ENCODE peak calls at places on chromosome 6, in seven cellular contexts. Y is nephron progenitor cell; I is PC-9; D is CD8-positive, alpha-beta T cell; O is epithelial cell of esophagus; Z is cardiac muscle cell; S is kidney. K is an unnamed sample.

GRCh38 chr6:1636971-1637871 is 27.5 kb downstream of the FOXC1 start:
- DNase-seq in Y (no peak), I (peak; percentile 89), D (no peak), O (peak; percentile 84), Z (no peak), S (peak; percentile 95), K (no peak)

GRCh38 chr6:170291271-170292110 is 613 bp upstream of the DLL1 start:
- DNase-seq in Y (peak; percentile 76), I (no peak), D (peak; percentile 46), O (peak; percentile 76), Z (peak; percentile 72), S (peak; percentile 94), K (no peak)

GRCh38 chr6:100808638-100809275 is 72.4 kb downstream of the ASCC3 start:
- DNase-seq in Y (no peak), I (no peak), D (no peak), O (peak; percentile 63), Z (no peak), S (no peak), K (peak; percentile 58)

GRCh38 chr6:15363523-15364400 is 117.9 kb downstream of the JARID2 start:
- DNase-seq in Y (peak; percentile 17), I (no peak), D (no peak), O (no peak), Z (no peak), S (no peak), K (no peak)

GRCh38 chr6:292506-293184 is 358 bp downstream of the DUSP22 start:
- DNase-seq in Y (peak; percentile 58), I (no peak), D (peak; percentile 75), O (peak; percentile 55), Z (peak; percentile 68), S (peak; percentile 94), K (peak; percentile 29)

GRCh38 chr6:65182681-65183080 is 524.3 kb downstream of the EYS start:
- DNase-seq in Y (no peak), I (no peak), D (no peak), O (no peak), Z (no peak), S (no peak), K (no peak)

GRCh38 chr6:5504078-5504477 is 242.8 kb downstream of the FARS2 start:
- DNase-seq in Y (no peak), I (no peak), D (no peak), O (no peak), Z (no peak), S (no peak), K (no peak)

GRCh38 chr6:130033999-130034814 is 15.8 kb downstream of the L3MBTL3 start:
- DNase-seq in Y (no peak), I (no peak), D (no peak), O (peak; percentile 51), Z (no peak), S (no peak), K (peak; percentile 64)

GRCh38 chr6:27352850-27353249 is 35.7 kb upstream of the ZNF391 start:
- DNase-seq in Y (no peak), I (no peak), D (no peak), O (no peak), Z (no peak), S (no peak), K (no peak)

GRCh38 chr6:10962673-10963072 is 75.8 kb downstream of the SYCP2L start:
- DNase-seq in Y (no peak), I (no peak), D (no peak), O (peak; percentile 74), Z (no peak), S (no peak), K (peak; percentile 67)

GRCh38 chr6:19757036-19757435 is 80.1 kb upstream of the ID4 start:
- DNase-seq in Y (no peak), I (no peak), D (no peak), O (no peak), Z (peak; percentile 10), S (no peak), K (peak; percentile 42)

GRCh38 chr6:41469156-41469950 is 76.8 kb upstream of the FOXP4 start:
- DNase-seq in Y (no peak), I (no peak), D (no peak), O (no peak), Z (no peak), S (no peak), K (no peak)

GRCh38 chr6:53799340-53799739 is 4.5 kb downstream of the LRRC1 start:
- DNase-seq in Y (no peak), I (no peak), D (no peak), O (no peak), Z (no peak), S (no peak), K (no peak)

GRCh38 chr6:148451690-148452089 is 109.1 kb downstream of the SASH1 start:
- DNase-seq in Y (no peak), I (no peak), D (no peak), O (no peak), Z (no peak), S (no peak), K (no peak)

GRCh38 chr6:105500693-105501092 is 97.8 kb upstream of the PREP start:
- DNase-seq in Y (no peak), I (no peak), D (no peak), O (no peak), Z (no peak), S (no peak), K (no peak)

GRCh38 chr6:46933751-46934150 is 12.0 kb upstream of the ADGRF5 start:
- DNase-seq in Y (no peak), I (no peak), D (no peak), O (no peak), Z (no peak), S (no peak), K (no peak)

GRCh38 chr6:150200428-150201105 is 57.7 kb downstream of the PPP1R14C start:
- DNase-seq in Y (no peak), I (no peak), D (no peak), O (peak; percentile 49), Z (no peak), S (no peak), K (no peak)

GRCh38 chr6:40164345-40164755 is 230.1 kb upstream of the MOCS1 start:
- DNase-seq in Y (no peak), I (no peak), D (no peak), O (no peak), Z (no peak), S (peak; percentile 63), K (no peak)

GRCh38 chr6:166381733-166382499 is 824 bp downstream of the MPC1 start:
- DNase-seq in Y (peak; percentile 67), I (no peak), D (peak; percentile 55), O (peak; percentile 77), Z (peak; percentile 73), S (peak; percentile 92), K (no peak)

GRCh38 chr6:75167851-75168250 is 38.0 kb downstream of the COL12A1 start:
- DNase-seq in Y (no peak), I (no peak), D (no peak), O (no peak), Z (no peak), S (no peak), K (no peak)

GRCh38 chr6:156543431-156543830 is 233.7 kb upstream of the ARID1B start:
- DNase-seq in Y (no peak), I (no peak), D (no peak), O (peak; percentile 17), Z (no peak), S (no peak), K (no peak)

GRCh38 chr6:137217801-137218472 is 1.2 kb downstream of the IFNGR1 start:
- DNase-seq in Y (peak; percentile 4), I (peak; percentile 43), D (no peak), O (peak; percentile 48), Z (no peak), S (no peak), K (peak; percentile 32)

GRCh38 chr6:121666809-121667208 is 231.4 kb downstream of the GJA1 start:
- DNase-seq in Y (no peak), I (peak; percentile 75), D (no peak), O (peak; percentile 74), Z (no peak), S (no peak), K (peak; percentile 76)

GRCh38 chr6:99746261-99746895 is 139.7 kb downstream of the PRDM13 start:
- DNase-seq in Y (peak; percentile 61), I (peak; percentile 59), D (peak; percentile 22), O (peak; percentile 82), Z (peak; percentile 71), S (no peak), K (peak; percentile 74)

GRCh38 chr6:166851426-166851825 is 104.9 kb downstream of the RNASET2 start:
- DNase-seq in Y (no peak), I (no peak), D (no peak), O (no peak), Z (no peak), S (no peak), K (no peak)

GRCh38 chr6:170516783-170517616 is 36.1 kb downstream of the PSMB1 start:
- DNase-seq in Y (peak; percentile 34), I (no peak), D (peak; percentile 11), O (peak; percentile 77), Z (peak; percentile 82), S (no peak), K (peak; percentile 69)

GRCh38 chr6:3163248-3163594 is 5.9 kb upstream of the TUBB2A start:
- DNase-seq in Y (no peak), I (no peak), D (no peak), O (no peak), Z (no peak), S (no peak), K (no peak)
- TF ChIP-seq CTCF in Y (no peak), I (no peak), D (no peak), O (no peak), Z (no peak), S (no peak), K (no peak)

DNA sequence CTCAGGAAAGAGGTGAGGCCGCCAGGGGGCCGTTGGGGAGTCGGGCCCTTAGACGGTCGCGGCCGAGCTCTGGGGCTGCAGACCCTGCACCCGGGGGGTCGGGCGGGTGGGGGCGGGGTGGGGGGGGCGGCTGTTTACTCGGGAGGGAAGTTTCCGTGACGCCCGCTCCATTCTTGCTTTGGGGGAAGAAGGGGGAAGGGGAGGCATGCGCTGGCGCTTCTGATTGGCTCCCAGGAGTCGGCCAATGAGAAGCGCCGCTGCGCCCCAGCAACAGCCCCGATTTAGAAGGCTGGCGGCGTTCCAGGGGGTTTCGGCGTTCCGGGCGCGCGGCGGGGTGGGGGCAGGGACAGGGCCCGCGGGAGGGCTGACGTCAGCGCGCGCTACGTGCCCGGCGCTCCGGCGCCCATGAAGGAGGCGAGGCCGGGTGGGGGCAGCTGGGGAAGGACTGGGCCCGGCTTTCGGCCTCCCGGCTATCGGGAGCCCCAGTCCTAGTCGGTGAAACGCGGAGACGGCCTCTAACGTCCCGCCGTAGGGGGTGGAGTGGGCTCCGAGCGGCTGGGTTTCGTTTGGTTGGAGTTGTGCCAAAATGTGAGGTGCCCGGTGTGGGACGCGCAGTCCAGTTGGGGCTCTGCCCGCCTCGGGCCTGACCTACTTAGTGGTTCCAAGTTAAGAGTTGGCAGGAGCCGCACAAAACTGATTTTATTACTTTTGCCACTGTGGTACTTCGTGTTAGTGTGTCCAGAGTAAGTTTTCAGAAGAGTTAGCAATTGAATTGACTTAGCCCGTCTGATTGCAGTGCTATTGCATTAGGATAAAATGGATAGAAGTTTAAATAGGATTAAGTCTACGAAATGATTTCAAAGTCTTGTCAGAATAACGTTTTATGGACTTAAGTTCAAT is 1.1 kb downstream of the PNRC1 start:
- DNase-seq in Y (peak; percentile 92), I (peak; percentile 77), D (peak; percentile 99), O (peak; percentile 97), Z (peak; percentile 97), S (peak; percentile 100), K (peak; percentile 91)
- TF ChIP-seq CTCF in Y (no peak), I (no peak), D (no peak), O (no peak), Z (no peak), S (no peak), K (no peak)

GRCh38 chr6:159306134-159306537 is 136.9 kb downstream of the FNDC1 start:
- DNase-seq in Y (no peak), I (no peak), D (no peak), O (no peak), Z (no peak), S (no peak), K (no peak)
- TF ChIP-seq CTCF in Y (no peak), I (no peak), D (no peak), O (no peak), Z (peak; percentile 10), S (no peak), K (no peak)

GRCh38 chr6:110039996-110040383 is 61.9 kb downstream of the GPR6 start:
- DNase-seq in Y (peak; percentile 22), I (no peak), D (peak; percentile 17), O (peak; percentile 54), Z (peak; percentile 37), S (no peak), K (peak; percentile 18)
- TF ChIP-seq CTCF in Y (no peak), I (no peak), D (peak; percentile 36), O (peak; percentile 61), Z (peak; percentile 40), S (peak; percentile 58), K (peak; percentile 8)

K was measured in HFFc6.